ENCODE peak calls at places on chromosomes 4 and X, in five cellular contexts. K, Q, C, S and W are unnamed samples.

GRCh38 chr4:54473077-54473545 is 184.6 kb upstream of the KIT start:
- DNase-seq in K (no peak), Q (no peak), C (no peak), S (no peak), W (no peak)

GRCh38 chr4:183798921-183799307 is 106.2 kb upstream of the STOX2 start:
- DNase-seq in K (no peak), Q (no peak), C (no peak), S (no peak), W (no peak)

GRCh38 chr4:105184316-105184988 is 37.8 kb downstream of the TET2 start:
- DNase-seq in K (no peak), Q (no peak), C (no peak), S (no peak), W (no peak)

GRCh38 chr4:94581766-94582165 is 130.0 kb downstream of the PDLIM5 start:
- DNase-seq in K (no peak), Q (no peak), C (no peak), S (no peak), W (no peak)

GRCh38 chr4:68576272-68577100 is at the start of gene UGT2B17:
- DNase-seq in K (no peak), Q (no peak), C (no peak), S (no peak), W (no peak)

GRCh38 chr4:166594326-166594946 is 639.9 kb downstream of the SPOCK3 start:
- DNase-seq in K (peak; percentile 62), Q (peak; percentile 45), C (peak; percentile 62), S (no peak), W (no peak)

GRCh38 chr4:6563935-6564645 is 10.9 kb upstream of the MAN2B2 start:
- DNase-seq in K (no peak), Q (peak; percentile 77), C (no peak), S (no peak), W (no peak)

GRCh38 chr4:1255151-1255550 is 6.2 kb upstream of the CTBP1 start:
- DNase-seq in K (no peak), Q (no peak), C (no peak), S (no peak), W (no peak)

GRCh38 chr4:48133668-48134444 is at the start of gene TXK:
- DNase-seq in K (peak; percentile 51), Q (no peak), C (no peak), S (no peak), W (no peak)

GRCh38 chr4:119238068-119238722 is 25.7 kb downstream of the USP53 start:
- DNase-seq in K (peak; percentile 23), Q (no peak), C (no peak), S (no peak), W (no peak)

DNA sequence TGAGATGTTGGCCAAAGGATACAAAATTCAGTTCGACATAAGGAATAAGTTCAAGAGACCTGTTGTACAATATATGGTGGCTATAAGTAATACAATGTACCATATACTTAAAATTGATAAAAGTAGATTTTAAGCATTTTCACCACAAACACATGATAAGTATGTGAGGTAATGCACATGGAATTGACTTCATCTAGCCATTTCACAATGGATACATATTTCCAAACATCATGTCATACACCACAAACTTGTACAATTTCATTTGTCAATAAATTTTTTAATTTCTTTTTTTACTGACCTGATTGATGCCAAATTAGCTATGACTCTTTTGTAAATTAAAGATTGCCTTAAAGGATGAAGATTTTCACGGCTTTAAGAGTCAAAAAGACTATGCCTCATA is 103.1 kb upstream of the VCX2 start:
- DNase-seq in K (peak; percentile 13), Q (no peak), C (no peak), S (no peak), W (no peak)
- H3K4me3 ChIP-seq in K (no peak overlapping the region), Q (no peak overlapping the region), C (no peak overlapping the region), S (no peak overlapping the region), W (no peak overlapping the region)

GRCh38 chr4:24800273-24800880 is 5.0 kb downstream of the SOD3 start:
- DNase-seq in K (peak; percentile 30), Q (peak; percentile 81), C (no peak), S (no peak), W (peak; percentile 31)
- H3K4me3 ChIP-seq in K (peak overlapping the region; percentile 39), Q (peak overlapping the region; percentile 39), C (no peak overlapping the region), S (peak overlapping the region; percentile 48), W (peak overlapping the region; percentile 53)

GRCh38 chr4:86593726-86594558 is at the start of gene PTPN13:
- DNase-seq in K (peak; percentile 99), Q (peak; percentile 96), C (peak; percentile 100), S (peak; percentile 93), W (peak; percentile 94)
- H3K4me3 ChIP-seq in K (peak within 1 kb of the TSS; percentile 81), Q (peak within 1 kb of the TSS; percentile 77), C (peak within 1 kb of the TSS; percentile 91), S (peak within 1 kb of the TSS; percentile 67), W (peak within 1 kb of the TSS; percentile 74)

GRCh38 chrX:66144258-66144657 is 19.8 kb upstream of the HEPH start:
- DNase-seq in K (no peak), Q (no peak), C (no peak), S (no peak), W (no peak)
- H3K4me3 ChIP-seq in K (no peak overlapping the region), Q (no peak overlapping the region), C (no peak overlapping the region), S (no peak overlapping the region), W (no peak overlapping the region)

DNA sequence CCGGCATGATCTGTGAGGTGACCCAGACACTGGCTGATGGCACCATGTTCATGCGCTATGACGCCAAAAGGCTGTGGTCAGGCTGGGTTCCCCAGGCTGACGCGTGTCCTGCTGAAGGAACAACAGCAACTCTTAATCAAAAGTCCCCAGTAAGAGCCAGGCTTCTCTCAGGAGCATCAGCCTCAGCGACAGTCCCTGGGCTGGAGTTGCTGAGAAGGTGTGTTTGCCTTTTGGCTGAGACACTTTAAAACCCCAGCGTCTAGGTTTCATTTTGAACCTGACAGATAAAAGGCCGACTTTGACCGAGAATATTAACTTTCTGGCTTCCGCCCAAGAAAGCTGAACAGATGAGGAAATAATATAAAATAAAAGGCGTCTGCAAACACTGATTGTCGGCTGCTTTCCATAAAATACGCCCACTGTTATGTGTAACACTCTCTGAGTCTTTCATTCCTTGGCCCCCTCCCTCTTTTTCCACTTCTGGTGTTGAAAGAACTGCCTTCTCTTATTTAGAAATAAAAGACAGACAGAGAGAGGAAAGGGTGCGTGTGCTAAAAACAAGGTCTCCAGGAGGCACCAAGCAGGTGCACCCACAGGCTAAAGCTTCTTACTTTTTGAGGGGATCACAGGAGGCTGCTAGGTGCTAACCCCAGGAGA is 373.6 kb downstream of the MID1IP1 start:
- DNase-seq in K (peak; percentile 2), Q (no peak), C (no peak), S (no peak), W (no peak)
- H3K4me3 ChIP-seq in K (no peak overlapping the region), Q (no peak overlapping the region), C (no peak overlapping the region), S (no peak overlapping the region), W (no peak overlapping the region)

GRCh38 chr4:137523329-137523728 is 9.0 kb downstream of the PCDH18 start:
- DNase-seq in K (no peak), Q (no peak), C (no peak), S (no peak), W (no peak)

GRCh38 chr4:137530176-137530575 is 2.1 kb downstream of the PCDH18 start:
- DNase-seq in K (peak; percentile 86), Q (no peak), C (no peak), S (no peak), W (no peak)

GRCh38 chr4:137524642-137525384 is 7.5 kb downstream of the PCDH18 start:
- DNase-seq in K (peak; percentile 50), Q (no peak), C (no peak), S (no peak), W (no peak)

GRCh38 chr4:137529432-137529831 is 2.9 kb downstream of the PCDH18 start:
- DNase-seq in K (no peak), Q (no peak), C (peak; percentile 9), S (no peak), W (no peak)

DNA sequence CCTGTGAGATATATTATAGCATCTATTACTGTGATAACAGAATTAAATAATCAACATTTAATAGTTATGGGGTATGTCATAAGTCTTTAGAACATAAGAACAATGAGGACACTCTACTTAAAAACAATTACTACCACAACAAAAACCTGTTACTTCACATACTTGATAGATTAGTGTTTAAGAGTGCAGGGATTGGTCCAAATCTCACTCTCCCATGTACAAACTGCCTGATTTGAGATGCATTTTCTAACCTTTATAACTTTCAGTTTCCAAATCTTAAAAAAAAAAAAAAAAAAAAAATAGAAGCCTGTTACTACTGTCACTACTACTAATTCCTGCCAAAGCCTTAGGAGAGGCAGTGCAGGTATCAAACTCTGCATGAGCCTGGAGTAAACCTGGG is 5.6 kb downstream of the PCDH18 start:
- DNase-seq in K (no peak), Q (no peak), C (no peak), S (no peak), W (no peak)
- H3K4me3 ChIP-seq in K (peak overlapping the region; percentile 9), Q (no peak overlapping the region), C (no peak overlapping the region), S (peak overlapping the region; percentile 65), W (peak overlapping the region; percentile 72)